ENCODE peak calls at places on chromosomes 1 and 21, in ten cellular contexts. N is nephron progenitor cell, Y is MCF 10A, X is heart left ventricle, G is OCI-LY7, P is GM10248, V is B cell, Q is type B pancreatic cell, Z is choroid plexus epithelial cell, U is IMR-90. O is an unnamed sample.
A peak's percentile ranks its signal among the peaks of the same experiment; 100 is the strongest.

GRCh38 chr1:203133969-203134725 is 6.6 kb downstream of the ADORA1 start:
- DNase-seq in P (no peak), Y (peak; percentile 89), N (no peak), U (peak; percentile 49), X (no peak), V (no peak), Z (peak; percentile 23), G (no peak), Q (no peak), O (no peak)

GRCh38 chr1:43241352-43241953 is 28.3 kb upstream of the TMEM125 start:
- DNase-seq in P (no peak), Z (peak; percentile 76), X (no peak), Y (peak; percentile 34), N (no peak), V (no peak), U (peak; percentile 54), G (no peak), Q (no peak), O (no peak)

GRCh38 chr21:32867587-32867986 is 96.0 kb upstream of the PAXBP1 start:
- DNase-seq in P (no peak), G (no peak), Y (no peak), Z (no peak), Q (no peak), N (no peak), V (no peak), X (no peak), U (no peak), O (no peak)

GRCh38 chr1:20992327-20993056 is 184.2 kb downstream of the EIF4G3 start:
- DNase-seq in Z (peak; percentile 52), P (peak; percentile 16), N (no peak), X (no peak), Q (no peak), Y (peak; percentile 24), V (no peak), G (no peak), U (peak; percentile 55), O (peak; percentile 26)

GRCh38 chr1:16158025-16158424 is 2.2 kb upstream of the EPHA2 start:
- DNase-seq in Y (no peak), U (no peak), N (no peak), Q (no peak), V (no peak), Z (no peak), P (no peak), G (no peak), X (no peak), O (no peak)

GRCh38 chr1:65524931-65525296 is 104.4 kb downstream of the LEPR start:
- DNase-seq in Y (no peak), X (no peak), N (no peak), Z (no peak), Q (no peak), G (no peak), P (no peak), U (no peak), V (no peak), O (peak; percentile 25)

GRCh38 chr1:208219659-208220282 is 24.4 kb downstream of the PLXNA2 start:
- DNase-seq in P (no peak), U (peak; percentile 61), G (no peak), Z (peak; percentile 71), Y (peak; percentile 98), N (no peak), Q (no peak), V (no peak), X (peak; percentile 84), O (no peak)

GRCh38 chr21:44408226-44408625 is 47.1 kb upstream of the LRRC3 start:
- DNase-seq in V (no peak), G (no peak), N (no peak), P (no peak), X (no peak), U (no peak), Q (peak; percentile 20), Z (no peak), Y (no peak), O (no peak)

GRCh38 chr1:89721351-89721750 is 88.4 kb downstream of the LRRC8C start:
- DNase-seq in V (no peak), N (no peak), Y (peak; percentile 61), Q (no peak), G (peak; percentile 43), Z (peak; percentile 75), P (no peak), U (peak; percentile 57), X (no peak), O (no peak)

GRCh38 chr1:27600500-27601175 is 3.3 kb downstream of the AHDC1 start:
- DNase-seq in U (peak; percentile 45), N (peak; percentile 46), Q (no peak), Z (peak; percentile 53), G (peak; percentile 62), V (no peak), Y (no peak), X (no peak), P (no peak), O (no peak)

GRCh38 chr1:53082826-53083225 is 20.8 kb downstream of the PODN start:
- DNase-seq in X (no peak), N (no peak), V (no peak), P (no peak), Q (no peak), Y (no peak), U (no peak), Z (no peak), G (no peak), O (no peak)

GRCh38 chr1:53083636-53084588 is 21.9 kb downstream of the PODN start:
- DNase-seq in Z (no peak), N (no peak), U (no peak), P (no peak), Q (no peak), V (no peak), Y (no peak), G (no peak), X (no peak), O (no peak)

GRCh38 chr1:53085405-53085804 is 23.4 kb downstream of the PODN start:
- DNase-seq in P (no peak), G (no peak), Y (no peak), U (no peak), N (no peak), Q (no peak), V (no peak), Z (no peak), X (no peak), O (no peak)

GRCh38 chr1:53086504-53087070 is 24.6 kb downstream of the PODN start:
- DNase-seq in Z (peak; percentile 46), N (no peak), G (no peak), V (no peak), P (no peak), Y (no peak), U (no peak), Q (no peak), X (no peak), O (no peak)

DNA sequence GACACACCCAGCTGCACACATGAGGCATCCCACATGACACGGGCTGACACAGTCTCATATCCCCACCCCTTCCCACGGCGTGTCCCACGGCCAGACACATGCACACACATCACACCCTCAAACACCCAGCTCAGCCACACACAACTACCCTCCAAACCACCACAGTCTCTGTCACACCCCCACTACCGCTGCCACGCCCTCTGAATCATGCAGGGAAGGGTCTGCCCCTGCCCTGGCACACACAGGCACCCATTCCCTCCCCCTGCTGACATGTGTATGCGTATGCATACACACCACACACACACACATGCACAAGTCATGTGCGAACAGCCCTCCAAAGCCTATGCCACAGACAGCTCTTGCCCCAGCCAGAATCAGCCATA is 22.6 kb downstream of the PODN start:
- DNase-seq in N (no peak), U (no peak), Q (no peak), Z (no peak), P (no peak), G (no peak), X (no peak), Y (no peak), V (no peak), O (no peak)
- TF ChIP-seq CTCF in N (no peak), U (no peak), Q (no peak), Z (no peak), P (no peak), G (no peak), X (no peak), Y (no peak), V (no peak), O (no peak)

DNA sequence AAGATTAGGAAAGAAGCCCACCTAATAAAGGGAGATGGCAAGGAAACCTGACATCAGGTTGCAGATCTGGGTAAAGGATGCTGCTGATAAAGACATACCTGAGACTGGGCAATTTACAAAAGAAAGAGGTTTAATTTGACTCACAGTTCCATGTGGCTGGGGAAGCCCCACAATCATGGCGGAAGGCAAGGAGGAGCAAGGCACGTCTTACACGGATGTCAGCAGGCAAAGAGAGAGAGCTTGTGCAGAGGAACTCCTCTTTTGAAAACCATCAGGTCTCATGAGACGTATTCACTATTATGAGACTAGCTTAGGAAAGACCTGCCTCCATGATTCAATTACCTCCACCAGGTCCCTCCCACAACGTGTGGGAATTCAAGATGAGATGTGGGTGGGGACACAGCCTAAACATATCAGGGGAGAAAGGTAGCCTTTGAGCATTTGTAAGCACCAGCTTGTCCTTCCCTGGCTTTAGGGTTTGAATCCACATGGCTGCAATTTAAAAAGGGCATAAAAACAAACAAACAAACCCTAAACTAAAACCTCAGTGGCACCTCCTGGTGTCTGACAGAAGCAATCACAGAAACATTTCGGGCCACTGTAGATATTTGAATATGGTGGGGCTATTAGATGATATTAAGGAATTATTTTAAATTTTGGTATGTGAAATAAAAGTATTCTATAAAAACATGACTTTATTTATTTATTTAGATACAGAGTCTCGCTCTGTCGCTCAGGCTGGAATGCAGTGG is 33.1 kb downstream of the SLC2A7 start:
- DNase-seq in Q (no peak), P (no peak), Z (peak; percentile 21), X (no peak), Y (no peak), G (no peak), U (no peak), N (no peak), V (no peak), O (no peak)
- TF ChIP-seq CTCF in Q (peak; percentile 50), P (no peak), Z (peak; percentile 42), X (no peak), Y (peak; percentile 14), G (peak; percentile 47), U (peak; percentile 17), N (no peak), V (no peak), O (no peak)

GRCh38 chr1:14983277-14983676 is 170.3 kb upstream of the TMEM51 start:
- DNase-seq in N (no peak), X (no peak), Q (no peak), U (no peak), Z (no peak), P (no peak), G (no peak), V (no peak), Y (no peak), O (no peak)
- TF ChIP-seq CTCF in N (no peak), X (no peak), Q (no peak), U (no peak), Z (no peak), P (no peak), G (peak; percentile 61), V (no peak), Y (no peak), O (no peak)

GRCh38 chr1:98054367-98054701 is 133.5 kb upstream of the DPYD start:
- DNase-seq in U (no peak), Y (no peak), G (no peak), Q (no peak), P (no peak), N (no peak), Z (no peak), V (no peak), X (no peak), O (no peak)
- TF ChIP-seq CTCF in U (no peak), Y (no peak), G (peak; percentile 47), Q (peak; percentile 20), P (no peak), N (no peak), Z (no peak), V (peak; percentile 35), X (no peak), O (no peak)

O was measured in GM20000.